ENCODE peak calls at places on chromosomes 2 and 18, in five cellular contexts. J is progenitor cell of endocrine pancreas; L is mammary epithelial cell; C is activated CD4-positive, alpha-beta T cell treated with anti-CD3 and anti-CD28 coated beads for 4 hours; T is HuH-7. K is an unnamed sample.

GRCh38 chr2:136126527-136126926 is 8.6 kb upstream of the CXCR4 start:
- DNase-seq in J (no peak), L (no peak), C (no peak), T (no peak), K (no peak)

GRCh38 chr2:190789074-190790004 is 91.3 kb upstream of the GLS start:
- DNase-seq in J (no peak), L (no peak), C (no peak), T (no peak), K (no peak)

GRCh38 chr2:218223046-218223445 is 6.1 kb downstream of the ARPC2 start:
- DNase-seq in J (no peak), L (peak), C (peak), T (no peak), K (no peak)

GRCh38 chr18:79400091-79400590 is 4.4 kb downstream of the NFATC1 start:
- DNase-seq in J (no peak), L (no peak), C (peak), T (peak), K (peak)

GRCh38 chr2:88066543-88066942 is 1.1 kb upstream of the SMYD1 start:
- DNase-seq in J (no peak), L (no peak), C (no peak), T (no peak), K (no peak)

GRCh38 chr18:28715206-28715605 is 538.3 kb upstream of the CDH2 start:
- DNase-seq in J (no peak), L (no peak), C (no peak), T (no peak), K (no peak)

GRCh38 chr2:26847663-26848335 is at the start of gene DPYSL5:
- DNase-seq in J (peak), L (no peak), C (no peak), T (peak), K (peak)

GRCh38 chr2:148978736-148979135 is 59.8 kb upstream of the LYPD6B start:
- DNase-seq in J (no peak), L (no peak), C (no peak), T (no peak), K (no peak)

GRCh38 chr2:200455958-200456421 is 53.9 kb downstream of the KCTD18 start:
- DNase-seq in J (no peak), L (no peak), C (no peak), T (no peak), K (no peak)

GRCh38 chr2:234676859-234677450 is 180.1 kb upstream of the ARL4C start:
- DNase-seq in J (no peak), L (no peak), C (no peak), T (no peak), K (no peak)

GRCh38 chr2:238875161-238875530 is 27.3 kb downstream of the TWIST2 start:
- DNase-seq in J (no peak), L (no peak), C (no peak), T (no peak), K (no peak)